ENCODE peak calls at places on chromosomes 5 and 9, in six cellular contexts. H is IMR-90, F is PC-9, C is PC-3, A is lower leg skin, D is cardiac muscle cell. U is an unnamed sample.

GRCh38 chr5:157157492-157157891 is 8.6 kb downstream of the GARIN3 start:
- DNase-seq in C (no peak), F (no peak), D (no peak), A (no peak), H (no peak), U (no peak)

GRCh38 chr9:134011401-134011800 is 13.9 kb upstream of the BRD3OS start:
- DNase-seq in D (no peak), C (no peak), H (no peak), F (no peak), A (no peak), U (no peak)

GRCh38 chr5:31604240-31604639 is 34.7 kb upstream of the PDZD2 start:
- DNase-seq in H (no peak), C (no peak), D (no peak), A (no peak), F (no peak), U (no peak)

GRCh38 chr5:40220260-40220659 is 459.5 kb upstream of the PTGER4 start:
- DNase-seq in H (no peak), A (no peak), F (no peak), C (no peak), D (no peak), U (no peak)

GRCh38 chr9:126439402-126439765 is 112.8 kb downstream of the MVB12B start:
- DNase-seq in H (peak; percentile 81), D (peak; percentile 41), C (peak; percentile 16), A (peak; percentile 1), F (no peak), U (peak; percentile 18)

GRCh38 chr9:134314950-134315715 is 11.1 kb upstream of the RXRA start:
- DNase-seq in C (no peak), A (peak; percentile 75), H (no peak), D (no peak), F (no peak), U (no peak)

GRCh38 chr9:21974542-21975409 is 19.4 kb downstream of the CDKN2A start:
- DNase-seq in F (peak; percentile 82), D (peak; percentile 30), A (peak; percentile 86), H (peak; percentile 57), C (no peak), U (no peak)

GRCh38 chr5:147417133-147417813 is 92.6 kb downstream of the DPYSL3 start:
- DNase-seq in A (no peak), D (peak; percentile 93), F (peak; percentile 12), H (peak; percentile 77), C (peak; percentile 33), U (no peak)

GRCh38 chr5:53178830-53179229 is 69.3 kb upstream of the MOCS2 start:
- DNase-seq in H (no peak), A (no peak), D (no peak), F (no peak), C (no peak), U (no peak)

GRCh38 chr5:165574140-165574539 is 2068.7 kb downstream of the MAT2B start:
- DNase-seq in H (no peak), C (no peak), F (no peak), D (no peak), A (no peak), U (no peak)

GRCh38 chr5:5826911-5827310 is 404.4 kb downstream of the ICE1 start:
- DNase-seq in H (no peak), C (peak; percentile 72), D (no peak), F (no peak), A (no peak), U (no peak)

GRCh38 chr9:115126406-115126805 is 8.4 kb upstream of the TNC start:
- DNase-seq in H (no peak), F (no peak), A (no peak), D (no peak), C (no peak), U (no peak)

GRCh38 chr5:67215592-67216471 is 19.2 kb upstream of the CD180 start:
- DNase-seq in H (peak; percentile 13), D (peak; percentile 80), C (no peak), F (peak; percentile 43), A (peak; percentile 95), U (no peak)

GRCh38 chr5:147532157-147532556 is 22.3 kb upstream of the DPYSL3 start:
- DNase-seq in C (no peak), F (no peak), A (no peak), H (no peak), D (no peak), U (no peak)

GRCh38 chr5:20610650-20611049 is 622.6 kb upstream of the CDH18 start:
- DNase-seq in D (no peak), H (no peak), C (no peak), F (no peak), A (no peak), U (no peak)

GRCh38 chr5:8340739-8341344 is 471.9 kb downstream of the MTRR start:
- DNase-seq in D (peak; percentile 60), C (peak; percentile 75), A (no peak), H (peak; percentile 23), F (no peak), U (no peak)

GRCh38 chr5:172790496-172790889 is 19.5 kb upstream of the DUSP1 start:
- DNase-seq in F (no peak), H (no peak), C (no peak), A (peak; percentile 59), D (no peak), U (no peak)

GRCh38 chr5:145157841-145158240 is 677.3 kb downstream of the PRELID2 start:
- DNase-seq in A (no peak), D (peak; percentile 11), H (peak; percentile 58), C (no peak), F (no peak), U (no peak)

GRCh38 chr5:83145241-83145640 is 67.9 kb downstream of the XRCC4 start:
- DNase-seq in H (peak; percentile 40), A (no peak), F (no peak), D (no peak), C (no peak), U (no peak)

GRCh38 chr9:120336021-120336752 is 243.8 kb downstream of the CDK5RAP2 start:
- DNase-seq in H (peak; percentile 7), A (no peak), D (no peak), C (no peak), F (no peak), U (no peak)

GRCh38 chr9:132412089-132412488 is 2.1 kb downstream of the CFAP77 start:
- DNase-seq in A (no peak), C (peak; percentile 31), F (no peak), D (peak; percentile 21), H (no peak), U (no peak)
- TF ChIP-seq CTCF in A (no peak), C (peak; percentile 64), F (peak; percentile 41), D (peak; percentile 70), H (peak; percentile 51), U (peak; percentile 65)

GRCh38 chr5:181028032-181028819 is 11.8 kb upstream of the BTNL9 start:
- DNase-seq in F (no peak), C (no peak), A (no peak), D (no peak), H (no peak), U (no peak)
- H3K4me3 ChIP-seq in F (no peak overlapping the region), C (no peak overlapping the region), A (no peak overlapping the region), D (no peak overlapping the region), H (no peak overlapping the region), U (no peak overlapping the region)

GRCh38 chr5:77981820-77982219 is 205.7 kb upstream of the TBCA start:
- DNase-seq in F (no peak), C (no peak), A (no peak), H (no peak), D (no peak), U (no peak)
- TF ChIP-seq CTCF in F (no peak), C (peak; percentile 10), A (no peak), H (no peak), D (no peak), U (no peak)

GRCh38 chr9:99296375-99296951 is 74.4 kb downstream of the SEC61B start:
- DNase-seq in D (peak; percentile 33), C (no peak), A (no peak), F (no peak), H (no peak), U (no peak)
- H3K4me3 ChIP-seq in D (no peak overlapping the region), C (no peak overlapping the region), A (no peak overlapping the region), F (no peak overlapping the region), H (no peak overlapping the region), U (no peak overlapping the region)

DNA sequence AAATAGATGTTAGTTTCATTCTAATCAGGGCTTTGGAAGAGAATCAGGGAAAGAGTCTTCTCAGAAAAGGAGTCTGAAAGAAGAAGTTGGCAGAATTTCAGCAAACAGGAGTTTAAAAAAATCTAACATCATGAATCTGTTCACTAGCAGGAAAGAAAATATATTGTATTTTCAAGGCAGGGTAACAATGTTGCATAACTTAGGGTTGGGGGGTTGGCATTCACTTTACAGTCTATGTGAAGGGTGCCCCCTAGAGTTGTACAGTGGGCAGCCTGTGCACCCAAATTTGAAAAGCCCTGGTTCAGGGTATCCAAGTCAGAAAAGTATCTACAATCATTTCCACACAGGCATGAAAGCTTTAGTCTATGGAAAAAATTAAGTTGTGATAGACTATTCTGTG is 348.4 kb upstream of the SLC30A5 start:
- DNase-seq in H (peak; percentile 2), F (peak; percentile 10), D (peak; percentile 58), A (no peak), C (no peak), U (no peak)
- TF ChIP-seq CTCF in H (peak; percentile 30), F (peak; percentile 22), D (peak; percentile 54), A (no peak), C (no peak), U (peak; percentile 40)

U was measured in BJ.